ENCODE peak calls at places on chromosomes 1 and 21, in ten cellular contexts. K is brain microvascular endothelial cell; R is DMS153; I is stimulated activated CD4-positive, alpha-beta T cell treated with anti-CD3 and anti-CD28 coated beads, TNF-alpha, amount 100 ng/mL, for 4 hours; N is COR-L47; O is naive thymus-derived CD4-positive, alpha-beta T cell; T is progenitor cell of endocrine pancreas; C is neuronal stem cell; H is non-pigmented ciliary epithelial cell; J is iris pigment epithelial cell. P is an unnamed sample.

GRCh38 chr1:25800538-25801377 is 765 bp downstream of the SELENON start:
- DNase-seq in K (no peak), R (no peak), I (no peak), N (no peak), O (no peak), T (no peak), C (no peak), H (no peak), J (no peak), P (no peak)

GRCh38 chr1:152473887-152474537 is 36.6 kb upstream of the LCE5A start:
- DNase-seq in K (no peak), R (no peak), I (no peak), N (no peak), O (no peak), T (no peak), C (no peak), H (no peak), J (no peak), P (no peak)

GRCh38 chr21:28136687-28137086 is 856.0 kb downstream of the LTN1 start:
- DNase-seq in K (no peak), R (no peak), I (no peak), N (no peak), O (no peak), T (no peak), C (no peak), H (no peak), J (no peak), P (no peak)

GRCh38 chr1:169368406-169368769 is 393 bp downstream of the BLZF1 start:
- DNase-seq in K (peak; percentile 4), R (no peak), I (peak; percentile 5), N (no peak), O (no peak), T (no peak), C (no peak), H (no peak), J (peak; percentile 26), P (no peak)

GRCh38 chr1:239428311-239428710 is 41.9 kb downstream of the CHRM3 start:
- DNase-seq in K (no peak), R (no peak), I (no peak), N (no peak), O (no peak), T (no peak), C (no peak), H (no peak), J (peak; percentile 27), P (no peak)

GRCh38 chr1:94708811-94709210 is 111.3 kb upstream of the SLC44A3 start:
- DNase-seq in K (no peak), R (no peak), I (no peak), N (no peak), O (no peak), T (no peak), C (no peak), H (no peak), J (no peak), P (no peak)

GRCh38 chr1:50610563-50610962 is 187.3 kb upstream of the DMRTA2 start:
- DNase-seq in K (no peak), R (peak; percentile 67), I (no peak), N (peak; percentile 63), O (no peak), T (no peak), C (no peak), H (no peak), J (no peak), P (no peak)

GRCh38 chr21:27206368-27206982 is 239.6 kb upstream of the ADAMTS5 start:
- DNase-seq in K (peak; percentile 18), R (no peak), I (no peak), N (no peak), O (no peak), T (no peak), C (no peak), H (no peak), J (peak; percentile 27), P (no peak)

GRCh38 chr1:9589719-9590157 is 1.0 kb downstream of the TMEM201 start:
- DNase-seq in K (no peak), R (no peak), I (no peak), N (no peak), O (no peak), T (no peak), C (no peak), H (no peak), J (peak; percentile 12), P (no peak)

GRCh38 chr1:183244466-183244865 is 58.4 kb downstream of the LAMC2 start:
- DNase-seq in K (no peak), R (no peak), I (no peak), N (no peak), O (no peak), T (no peak), C (no peak), H (no peak), J (peak; percentile 75), P (no peak)

GRCh38 chr21:15730484-15731242 is 881 bp downstream of the USP25 start:
- DNase-seq in K (no peak), R (no peak), I (no peak), N (peak; percentile 7), O (no peak), T (no peak), C (peak; percentile 30), H (no peak), J (no peak), P (no peak)

GRCh38 chr1:233180626-233181364 is 114.7 kb downstream of the PCNX2 start:
- DNase-seq in K (peak; percentile 13), R (no peak), I (no peak), N (no peak), O (no peak), T (no peak), C (no peak), H (no peak), J (peak; percentile 69), P (no peak)

GRCh38 chr21:45551316-45551715 is 9.1 kb upstream of the SLC19A1 start:
- DNase-seq in K (peak; percentile 65), R (no peak), I (no peak), N (no peak), O (no peak), T (no peak), C (no peak), H (peak; percentile 49), J (peak; percentile 88), P (peak; percentile 63)

GRCh38 chr1:46805755-46806154 is 6.9 kb downstream of the CYP4B1 start:
- DNase-seq in K (no peak), R (no peak), I (no peak), N (no peak), O (no peak), T (no peak), C (no peak), H (no peak), J (no peak), P (no peak)

GRCh38 chr1:216221260-216221700 is 202.0 kb downstream of the USH2A start:
- DNase-seq in K (peak; percentile 70), R (peak; percentile 93), I (no peak), N (peak; percentile 85), O (no peak), T (peak; percentile 11), C (peak; percentile 58), H (peak; percentile 49), J (peak; percentile 78), P (peak; percentile 7)

GRCh38 chr1:39596163-39596562 is 19.6 kb upstream of the PABPC4 start:
- DNase-seq in K (no peak), R (no peak), I (no peak), N (no peak), O (no peak), T (no peak), C (no peak), H (no peak), J (no peak), P (no peak)

GRCh38 chr1:181149326-181150000 is 61.0 kb downstream of the IER5 start:
- DNase-seq in K (no peak), R (no peak), I (peak; percentile 51), N (peak; percentile 17), O (peak; percentile 88), T (no peak), C (no peak), H (no peak), J (no peak), P (no peak)

GRCh38 chr21:29430581-29430980 is 131.9 kb downstream of the BACH1 start:
- DNase-seq in K (no peak), R (no peak), I (no peak), N (no peak), O (no peak), T (no peak), C (peak; percentile 14), H (no peak), J (no peak), P (no peak)